ENCODE peak calls at places on chromosome 21, in five cellular contexts. V, E, P, D and R are unnamed samples. For H3K9me3, the result is how much of the 10 kb centered on the place peaks cover.

GRCh38 chr21:39602076-39602689 is 10.6 kb upstream of the B3GALT5 start:
- ATAC-seq in P (peak), D (no peak), E (no peak), V (no peak), R (no peak)

GRCh38 chr21:35340273-35340672 is 291.2 kb upstream of the RUNX1 start:
- ATAC-seq in E (no peak), P (peak), V (peak), D (no peak), R (no peak)

GRCh38 chr21:30839304-30839703 is 9.7 kb upstream of the KRTAP7-1 start:
- ATAC-seq in P (no peak), D (peak), E (no peak), V (peak), R (no peak)

GRCh38 chr21:41763398-41763931 is 3.4 kb downstream of the RIPK4 start:
- ATAC-seq in D (no peak), E (no peak), V (no peak), P (no peak), R (no peak)

GRCh38 chr21:35048183-35048601 is 910 bp downstream of the RUNX1 start:
- ATAC-seq in D (no peak), V (peak), P (peak), E (no peak), R (no peak)

GRCh38 chr21:16535100-16535418 is 805.3 kb downstream of the USP25 start:
- ATAC-seq in V (peak), E (peak), P (no peak), D (peak), R (peak)

GRCh38 chr21:36288651-36289243 is 31.2 kb upstream of the MORC3 start:
- ATAC-seq in D (no peak), P (peak), E (no peak), V (no peak), R (no peak)

GRCh38 chr21:32726742-32727477 is 903 bp downstream of the SYNJ1 start:
- ATAC-seq in E (peak), D (no peak), V (peak), P (peak), R (no peak)

GRCh38 chr21:35506352-35506751 is 457.2 kb upstream of the RUNX1 start:
- ATAC-seq in E (no peak), D (peak), P (no peak), V (no peak), R (no peak)

GRCh38 chr21:35491114-35491513 is 442.0 kb upstream of the RUNX1 start:
- ATAC-seq in V (no peak), E (no peak), D (no peak), P (no peak), R (no peak)

GRCh38 chr21:25555492-25555891 is 51.8 kb downstream of the MRPL39 start:
- ATAC-seq in D (no peak), E (no peak), V (no peak), P (no peak), R (no peak)

GRCh38 chr21:25859264-25859931 is 124.6 kb downstream of the GABPA start:
- ATAC-seq in E (no peak), P (no peak), D (no peak), V (no peak), R (no peak)

GRCh38 chr21:30468912-30469812 is 11.0 kb downstream of the KRTAP19-1 start:
- ATAC-seq in P (no peak), E (no peak), V (no peak), D (no peak), R (no peak)

GRCh38 chr21:32094792-32095191 is 184.1 kb downstream of the MIS18A start:
- ATAC-seq in P (peak), D (no peak), E (peak), V (peak), R (no peak)

GRCh38 chr21:36087362-36088138 is 17.7 kb downstream of the CBR1 start:
- ATAC-seq in P (no peak), D (no peak), V (no peak), E (peak), R (no peak)

GRCh38 chr21:46607605-46608004 is 2.7 kb upstream of the S100B start:
- ATAC-seq in D (no peak), E (no peak), V (no peak), P (no peak), R (no peak)

GRCh38 chr21:37475186-37475868 is 108.8 kb downstream of the DYRK1A start:
- ATAC-seq in D (no peak), V (peak), E (no peak), P (peak), R (no peak)

GRCh38 chr21:18772404-18772803 is 368.8 kb upstream of the TMPRSS15 start:
- ATAC-seq in P (no peak), V (no peak), D (no peak), E (no peak), R (no peak)

GRCh38 chr21:18772876-18773275 is 369.3 kb upstream of the TMPRSS15 start:
- ATAC-seq in D (no peak), V (no peak), E (no peak), P (no peak), R (no peak)
- H3K9me3 ChIP-seq in D (under half), V (under half), E (under half), P (under half), R (under half)

DNA sequence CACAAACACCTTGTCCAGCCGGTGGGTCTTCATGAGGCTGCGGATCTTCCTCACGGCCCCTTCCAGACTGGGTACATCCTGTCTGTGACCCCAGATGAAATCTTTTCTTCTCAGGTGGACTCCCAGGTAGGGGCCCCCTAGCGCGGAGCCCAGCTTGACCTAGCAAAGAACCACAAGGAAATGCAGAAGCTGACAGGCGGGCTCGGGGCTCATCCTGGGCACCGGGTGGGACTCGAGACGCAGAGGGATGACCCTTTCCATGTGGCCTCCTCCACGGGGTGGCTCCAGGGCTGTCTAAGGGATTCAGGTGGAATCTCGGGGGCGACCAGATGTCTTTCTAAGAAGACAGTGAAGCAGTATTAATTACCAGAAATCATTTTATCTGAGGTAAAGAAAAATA is 17.8 kb downstream of the POFUT2 start:
- ATAC-seq in E (no peak), D (no peak), V (no peak), P (no peak), R (no peak)
- H3K9me3 ChIP-seq in E (under half), D (under half), V (under half), P (under half), R (under half)

GRCh38 chr21:20086508-20086907 is 911.7 kb upstream of the NCAM2 start:
- ATAC-seq in V (no peak), D (no peak), P (no peak), E (no peak), R (no peak)

GRCh38 chr21:20083336-20083735 is 914.9 kb upstream of the NCAM2 start:
- ATAC-seq in E (no peak), V (no peak), P (peak), D (no peak), R (no peak)

DNA sequence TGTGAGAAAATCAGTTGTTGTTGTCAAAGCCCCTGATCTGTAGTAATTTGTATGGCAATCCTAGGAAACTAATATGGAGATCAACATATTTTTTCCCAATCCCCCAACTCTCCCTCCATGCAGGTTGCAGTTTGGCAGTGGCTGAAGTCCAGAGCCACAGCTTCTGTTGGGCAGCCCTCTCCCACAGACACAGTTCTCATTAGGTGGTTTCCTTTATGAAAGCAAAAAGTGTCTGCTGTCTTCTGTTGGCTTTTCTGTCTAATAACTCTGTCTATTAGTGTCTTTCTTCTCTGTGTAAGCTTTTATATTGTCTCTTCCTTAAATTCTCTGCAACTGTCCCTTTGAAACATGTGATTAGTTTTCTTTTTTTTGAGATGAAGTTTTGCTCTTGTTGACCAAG is 914.3 kb upstream of the NCAM2 start:
- ATAC-seq in D (no peak), V (no peak), P (no peak), E (no peak), R (no peak)
- H3K9me3 ChIP-seq in D (under half), V (under half), P (under half), E (under half), R (under half)

DNA sequence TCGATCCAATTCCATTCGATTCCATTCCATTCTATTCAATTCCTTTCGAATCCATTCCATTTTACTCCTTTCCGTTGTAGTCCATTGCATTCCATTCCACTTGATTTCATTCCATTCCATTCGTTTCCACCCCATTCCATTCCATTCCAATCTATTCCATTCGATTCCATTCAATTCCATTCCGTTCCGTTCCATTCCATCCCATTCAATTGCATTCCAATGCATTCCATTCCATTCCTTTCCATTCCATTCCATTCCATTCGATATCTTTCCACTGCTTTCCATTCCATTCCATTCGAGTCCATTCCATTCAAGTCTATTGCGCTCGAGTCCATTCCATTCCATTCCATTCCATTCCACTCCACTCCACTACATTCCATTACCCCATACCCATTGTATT is 2568.7 kb upstream of the TPTE start:
- ATAC-seq in E (no peak), D (no peak), V (no peak), P (no peak), R (no peak)
- H3K9me3 ChIP-seq in E (under half), D (under half), V (half or more), P (half or more), R (half or more)

GRCh38 chr21:15005391-15005790 is 59.4 kb downstream of the NRIP1 start:
- ATAC-seq in E (peak), V (no peak), P (no peak), D (no peak), R (no peak)
- H3K9me3 ChIP-seq in E (under half), V (under half), P (under half), D (under half), R (under half)

GRCh38 chr21:43292866-43293142 is 124.0 kb downstream of the CRYAA start:
- ATAC-seq in V (no peak), E (no peak), P (no peak), D (no peak), R (no peak)
- H3K9me3 ChIP-seq in V (under half), E (under half), P (under half), D (under half), R (under half)

GRCh38 chr21:27333091-27333490 is 366.2 kb upstream of the ADAMTS5 start:
- ATAC-seq in E (no peak), D (no peak), P (no peak), V (no peak), R (no peak)
- H3K9me3 ChIP-seq in E (under half), D (under half), P (under half), V (under half), R (under half)

GRCh38 chr21:34031835-34032370 is 41.5 kb upstream of the MRPS6 start:
- ATAC-seq in E (no peak), P (peak), V (no peak), D (no peak), R (no peak)

GRCh38 chr21:34034369-34035014 is 38.9 kb upstream of the MRPS6 start:
- ATAC-seq in P (no peak), D (no peak), E (no peak), V (no peak), R (no peak)

GRCh38 chr21:34037009-34037408 is 36.4 kb upstream of the MRPS6 start:
- ATAC-seq in V (no peak), D (no peak), P (no peak), E (no peak), R (no peak)

GRCh38 chr21:34037446-34037845 is 35.9 kb upstream of the MRPS6 start:
- ATAC-seq in P (no peak), D (no peak), V (no peak), E (no peak), R (no peak)

GRCh38 chr21:34035619-34036354 is 37.6 kb upstream of the MRPS6 start:
- ATAC-seq in V (no peak), D (no peak), P (no peak), E (no peak), R (no peak)
- H3K9me3 ChIP-seq in V (under half), D (under half), P (under half), E (under half), R (under half)